ENCODE peak calls at places on chromosomes 6 and 20, in ten cellular contexts. S is pancreas; M is GM23248; W is activated T-helper 1 cell treated with anti-CD3 and anti-CD28 coated beads, Interleukin-12 subunit alpha, Interleukin-12 subunit beta, Interleukin-2, Interleukin-4 antibody, amounts not matched to agents 30 ng/mL and 10 ng/mL and 1 ng/mL, durations not matched to agents 14 hours and 24 hours and 36 hours; G is astrocyte of the cerebellum; H is stimulated activated CD8-positive, alpha-beta memory T cell treated with anti-CD3 and anti-CD28 coated beads, Interleukin-4, amount 100 ng/mL, for 48 hours; O is posterior cingulate gyrus; D is T-helper 2 cell treated with Interferon-gamma antibody and Interleukin-4, amounts not matched to agents 5 μg/mL and 100 μg/mL, for 36 hours; R is stimulated activated CD4-positive, alpha-beta T cell treated with anti-CD3 and anti-CD28 coated beads, Interleukin-1b, Interleukin-23, amount 100 ng/mL, for 24 hours; F is dorsolateral prefrontal cortex. I is an unnamed sample.

GRCh38 chr6:34723203-34723602 is 26.6 kb upstream of the ILRUN start:
- DNase-seq in G (no peak), W (no peak), D (no peak), H (no peak), M (peak), O (no peak), F (no peak), S (no peak), R (no peak), I (no peak)

GRCh38 chr6:142850653-142851434 is 94.1 kb downstream of the HIVEP2 start:
- DNase-seq in S (no peak), G (no peak), F (no peak), W (peak), R (no peak), M (peak), O (no peak), H (peak), D (peak), I (no peak)

GRCh38 chr20:62122659-62123449 is 579 bp downstream of the LSM14B start:
- DNase-seq in G (no peak), W (peak), O (no peak), S (peak), M (peak), R (no peak), H (peak), F (no peak), D (peak), I (peak)

GRCh38 chr6:157597461-157598312 is 216.7 kb downstream of the ZDHHC14 start:
- DNase-seq in W (no peak), H (peak), G (no peak), R (no peak), S (peak), O (peak), F (peak), M (peak), D (peak), I (no peak)

GRCh38 chr6:20433929-20434328 is 32.2 kb downstream of the E2F3 start:
- DNase-seq in R (no peak), G (no peak), D (no peak), M (no peak), H (no peak), F (no peak), O (no peak), W (no peak), S (no peak), I (no peak)

GRCh38 chr6:110534731-110535164 is 58.3 kb upstream of the SLC22A16 start:
- DNase-seq in W (no peak), O (peak), G (peak), R (no peak), H (no peak), D (no peak), F (peak), M (peak), S (no peak), I (peak)

GRCh38 chr6:135922170-135922569 is 70.7 kb downstream of the PDE7B start:
- DNase-seq in S (no peak), M (peak), H (no peak), W (no peak), F (no peak), R (no peak), D (peak), O (no peak), G (peak), I (peak)

GRCh38 chr20:59623583-59623982 is 19.2 kb downstream of the PHACTR3 start:
- DNase-seq in G (no peak), S (no peak), D (no peak), W (no peak), R (no peak), M (no peak), F (no peak), O (no peak), H (no peak), I (no peak)

GRCh38 chr6:15108383-15108715 is 137.5 kb upstream of the JARID2 start:
- DNase-seq in W (no peak), F (no peak), O (no peak), S (no peak), M (no peak), G (no peak), R (no peak), H (no peak), D (no peak), I (no peak)

GRCh38 chr6:125022391-125022989 is 60.3 kb downstream of the RNF217 start:
- DNase-seq in H (no peak), R (no peak), W (no peak), D (no peak), M (no peak), O (no peak), S (no peak), G (no peak), F (no peak), I (no peak)

GRCh38 chr20:46994341-46994740 is 99.7 kb downstream of the EYA2 start:
- DNase-seq in W (peak), F (no peak), G (no peak), R (no peak), M (no peak), S (no peak), H (peak), O (no peak), D (peak), I (no peak)

GRCh38 chr6:118580585-118581419 is 32.7 kb downstream of the PLN start:
- DNase-seq in O (peak), D (no peak), W (no peak), F (peak), M (peak), S (no peak), H (no peak), G (peak), R (no peak), I (peak)

GRCh38 chr6:156778615-156779205 is 1.5 kb downstream of the ARID1B start:
- DNase-seq in R (no peak), F (peak), G (no peak), O (peak), D (peak), M (peak), H (peak), W (peak), S (peak), I (no peak)

GRCh38 chr6:11536795-11537194 is 754 bp upstream of the TMEM170B start:
- DNase-seq in G (no peak), R (no peak), S (peak), O (peak), W (no peak), F (no peak), D (no peak), M (peak), H (no peak), I (no peak)

GRCh38 chr6:144922120-144922722 is 637.1 kb downstream of the UTRN start:
- DNase-seq in F (peak), S (no peak), D (no peak), O (peak), G (no peak), W (no peak), H (no peak), R (no peak), M (peak), I (no peak)

GRCh38 chr6:80376411-80376810 is 269.9 kb downstream of the BCKDHB start:
- DNase-seq in W (no peak), S (no peak), F (no peak), D (no peak), O (no peak), G (no peak), R (no peak), M (no peak), H (no peak), I (no peak)

GRCh38 chr6:88248709-88249321 is 82.7 kb upstream of the CNR1 start:
- DNase-seq in O (no peak), M (no peak), D (no peak), F (no peak), G (no peak), W (no peak), S (no peak), H (no peak), R (no peak), I (no peak)

GRCh38 chr6:167331565-167331964 is 6.7 kb downstream of the TTLL2 start:
- DNase-seq in S (no peak), O (no peak), W (no peak), R (no peak), F (no peak), H (no peak), D (no peak), M (no peak), G (no peak), I (no peak)

GRCh38 chr6:120671519-120671918 is 662.8 kb downstream of the TBC1D32 start:
- DNase-seq in F (no peak), M (no peak), R (no peak), H (no peak), G (no peak), W (no peak), S (no peak), O (no peak), D (no peak), I (no peak)

GRCh38 chr20:1891263-1892121 is 3.7 kb upstream of the SIRPA start:
- DNase-seq in S (no peak), H (no peak), R (no peak), O (no peak), F (no peak), D (no peak), G (no peak), W (no peak), M (no peak), I (no peak)

GRCh38 chr6:35093118-35093445 is 48.1 kb downstream of the TCP11 start:
- DNase-seq in M (no peak), D (no peak), O (no peak), S (no peak), R (no peak), W (no peak), H (no peak), G (no peak), F (no peak), I (no peak)

GRCh38 chr6:1893470-1894130 is 283.9 kb downstream of the FOXC1 start:
- DNase-seq in O (no peak), M (no peak), D (no peak), R (no peak), G (no peak), F (no peak), W (no peak), H (no peak), S (no peak), I (no peak)

GRCh38 chr6:25359191-25359861 is 80.2 kb downstream of the CARMIL1 start:
- DNase-seq in H (no peak), W (no peak), O (no peak), M (peak), G (peak), F (no peak), R (no peak), D (no peak), S (no peak), I (no peak)

GRCh38 chr20:47231382-47232042 is 125.0 kb downstream of the ZMYND8 start:
- DNase-seq in D (no peak), F (no peak), H (no peak), W (no peak), S (no peak), M (peak), G (peak), R (no peak), O (no peak), I (no peak)

GRCh38 chr6:137834508-137834907 is 32.6 kb upstream of the TNFAIP3 start:
- DNase-seq in F (no peak), S (no peak), H (no peak), D (no peak), R (no peak), M (no peak), O (no peak), W (no peak), G (no peak), I (no peak)

GRCh38 chr6:72416744-72417143 is 205.1 kb upstream of the KCNQ5 start:
- DNase-seq in D (no peak), F (no peak), S (no peak), G (no peak), W (no peak), O (no peak), H (no peak), M (no peak), R (no peak), I (no peak)

GRCh38 chr6:43604174-43604573 is 24.9 kb downstream of the GTPBP2 start:
- DNase-seq in H (no peak), W (no peak), S (no peak), D (no peak), R (no peak), G (peak), M (peak), F (no peak), O (no peak), I (no peak)

GRCh38 chr6:37048851-37049734 is 43.6 kb downstream of the FGD2 start:
- DNase-seq in M (peak), H (peak), S (peak), F (no peak), W (peak), D (peak), O (no peak), G (peak), R (no peak), I (peak)

GRCh38 chr20:57390604-57391438 is at the start of gene RBM38:
- DNase-seq in F (peak), G (no peak), O (peak), S (peak), D (peak), M (peak), H (peak), W (peak), R (no peak), I (no peak)

GRCh38 chr6:38160831-38161230 is 341.3 kb downstream of the ZFAND3 start:
- DNase-seq in G (no peak), S (no peak), R (no peak), D (no peak), O (no peak), H (no peak), W (no peak), M (no peak), F (no peak), I (no peak)

GRCh38 chr20:25669826-25670422 is 26.7 kb downstream of the ZNF337 start:
- DNase-seq in F (no peak), H (no peak), W (no peak), O (no peak), S (no peak), R (no peak), M (peak), D (no peak), G (no peak), I (no peak)